ENCODE peak calls at places on chromosomes 3 and 15, in nine cellular contexts. A is GM23338, G is prostate gland, T is Panc1, C is esophagus muscularis mucosa, K is HCT116, Y is HepG2, I is stomach, V is endothelial cell of umbilical vein. X is an unnamed sample. For H3K4me1, the result is how much of the 10 kb centered on the place peaks cover.

GRCh38 chr3:10337323-10338163 is 16.6 kb upstream of the SEC13 start:
- DNase-seq in G (no peak), T (no peak), C (no peak), I (no peak), Y (no peak), K (no peak), A (no peak), V (no peak), X (peak)

GRCh38 chr3:128482175-128482856 is 10.7 kb downstream of the GATA2 start:
- DNase-seq in A (no peak), Y (no peak), C (no peak), G (no peak), K (no peak), I (no peak), V (peak), T (no peak), X (peak)

GRCh38 chr3:31724144-31724543 is 191.4 kb downstream of the STT3B start:
- DNase-seq in G (no peak), A (peak), K (no peak), C (no peak), I (no peak), Y (no peak), T (no peak), V (no peak), X (no peak)

GRCh38 chr3:103127737-103128136 is 692.9 kb downstream of the ZPLD1 start:
- DNase-seq in V (no peak), K (no peak), Y (no peak), A (no peak), C (no peak), T (no peak), G (no peak), I (no peak), X (no peak)

GRCh38 chr3:18919158-18919557 is 229.2 kb upstream of the KCNH8 start:
- DNase-seq in I (no peak), A (no peak), C (no peak), G (no peak), V (no peak), T (no peak), K (no peak), Y (no peak), X (no peak)

GRCh38 chr3:62833538-62833937 is 41.7 kb downstream of the CADPS start:
- DNase-seq in G (no peak), C (no peak), Y (peak), I (no peak), V (no peak), A (peak), T (no peak), K (no peak), X (no peak)

GRCh38 chr3:17840651-17841050 is 98.2 kb upstream of the TBC1D5 start:
- DNase-seq in C (no peak), K (no peak), I (no peak), G (no peak), T (no peak), Y (no peak), A (no peak), V (no peak), X (no peak)

GRCh38 chr3:2657971-2658370 is 452.2 kb downstream of the IL5RA start:
- DNase-seq in G (no peak), C (no peak), V (no peak), Y (no peak), K (no peak), I (no peak), A (no peak), T (no peak), X (no peak)

GRCh38 chr15:81813215-81813614 is 232.6 kb downstream of the MEX3B start:
- DNase-seq in A (peak), Y (no peak), V (no peak), I (no peak), C (peak), G (no peak), K (peak), T (no peak), X (no peak)

GRCh38 chr3:133868166-133868565 is 27.5 kb downstream of the RAB6B start:
- DNase-seq in T (no peak), V (no peak), A (no peak), K (no peak), I (no peak), C (no peak), Y (no peak), G (no peak), X (no peak)

GRCh38 chr15:59189224-59189623 is 17.4 kb upstream of the LDHAL6B start:
- DNase-seq in A (no peak), K (no peak), I (no peak), G (no peak), Y (no peak), C (no peak), T (no peak), V (no peak), X (no peak)

GRCh38 chr3:113947372-113948014 is at the start of gene ZDHHC23:
- DNase-seq in G (peak), K (peak), I (peak), Y (peak), V (peak), A (peak), C (no peak), T (no peak), X (peak)

GRCh38 chr3:48398701-48399386 is 26.8 kb downstream of the FBXW12 start:
- DNase-seq in A (no peak), I (no peak), C (no peak), V (no peak), Y (no peak), G (no peak), T (no peak), K (no peak), X (peak)

GRCh38 chr3:123757281-123757940 is 126.7 kb downstream of the MYLK start:
- DNase-seq in T (no peak), I (no peak), C (no peak), A (no peak), K (no peak), G (no peak), V (no peak), Y (no peak), X (no peak)

GRCh38 chr3:13559751-13560540 is 11.0 kb downstream of the FBLN2 start:
- DNase-seq in I (no peak), A (no peak), K (no peak), V (peak), C (no peak), G (no peak), T (no peak), Y (no peak), X (no peak)

DNA sequence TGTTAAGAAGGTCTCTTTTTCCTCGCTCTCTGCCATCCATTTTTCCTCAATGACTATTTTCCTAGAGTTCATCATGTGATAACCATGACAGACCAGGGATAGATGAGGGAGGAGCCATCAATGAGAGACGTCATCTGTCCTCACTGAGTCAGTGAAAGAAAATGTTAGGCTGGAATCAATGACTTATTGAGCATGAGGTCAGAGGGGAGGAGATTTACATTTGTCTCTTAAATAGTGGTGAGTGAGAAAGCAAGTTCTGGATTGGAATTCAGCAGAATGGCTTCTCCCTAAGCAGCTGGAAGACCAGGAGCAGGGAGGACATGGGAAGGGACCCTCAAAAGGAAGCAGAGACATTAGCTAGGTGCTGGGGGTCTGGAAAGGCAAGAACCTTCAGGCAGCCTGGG is 28.2 kb upstream of the USP3 start:
- DNase-seq in K (peak), C (no peak), T (no peak), Y (peak), I (no peak), G (no peak), A (no peak), V (peak), X (no peak)
- H3K4me1 ChIP-seq in K (under half), C (under half), T (under half), Y (half or more), I (under half), G (under half), A (under half), V (under half), X (half or more)

GRCh38 chr3:50318615-50319014 is 3.9 kb downstream of the HYAL2 start:
- DNase-seq in T (no peak), C (no peak), I (no peak), K (no peak), V (no peak), Y (no peak), G (no peak), A (no peak), X (no peak)
- TF ChIP-seq POLR2AphosphoS5 in T (no peak), C (no peak), I (no peak), K (no peak), V (no peak), Y (no peak), G (no peak), A (no peak), X (peak)

GRCh38 chr3:194339356-194339755 is 11.8 kb downstream of the CPN2 start:
- DNase-seq in V (no peak), K (no peak), G (no peak), C (no peak), Y (no peak), T (no peak), A (peak), I (no peak), X (no peak)

GRCh38 chr3:194342861-194343560 is 8.1 kb downstream of the CPN2 start:
- DNase-seq in I (no peak), T (no peak), G (no peak), A (no peak), C (no peak), K (no peak), Y (no peak), V (no peak), X (no peak)

GRCh38 chr3:194343561-194343893 is 7.6 kb downstream of the CPN2 start:
- DNase-seq in T (no peak), A (no peak), C (no peak), V (no peak), I (no peak), G (no peak), K (no peak), Y (no peak), X (no peak)

GRCh38 chr3:194339836-194340235 is 11.3 kb downstream of the CPN2 start:
- DNase-seq in T (no peak), V (no peak), C (no peak), I (no peak), Y (no peak), G (no peak), K (no peak), A (peak), X (no peak)

DNA sequence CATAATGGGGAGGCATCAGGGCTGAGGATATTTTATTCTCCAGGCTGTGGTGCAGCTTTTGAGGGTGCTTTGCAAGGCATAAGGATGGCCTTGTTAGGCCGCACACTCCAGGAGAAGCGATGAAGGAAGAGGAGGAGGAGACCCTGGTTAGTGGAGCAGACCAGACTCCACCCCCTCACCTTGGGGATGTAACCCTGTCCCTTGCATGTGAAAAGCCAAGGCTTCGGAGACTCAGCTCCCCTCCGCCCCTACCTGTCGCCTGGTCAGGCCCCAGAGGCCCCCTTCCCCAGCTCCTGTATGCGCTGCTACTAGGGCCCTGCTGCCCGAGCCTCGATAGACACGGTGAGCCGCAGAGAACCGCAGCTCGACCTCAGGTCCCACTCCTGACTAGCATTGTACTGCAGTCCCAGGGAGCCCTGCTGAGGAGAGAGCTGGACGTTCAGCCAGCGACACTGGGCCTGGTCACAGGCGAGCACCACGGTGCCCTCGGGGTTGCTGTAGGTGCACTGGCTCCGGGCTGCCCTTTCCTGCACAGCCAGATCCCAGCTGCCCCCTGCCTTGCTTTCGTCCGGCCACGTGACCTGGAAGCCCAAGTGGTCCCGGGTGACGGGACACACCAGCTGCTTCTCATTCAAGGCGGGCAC is 10.2 kb downstream of the CPN2 start:
- DNase-seq in A (peak), C (no peak), I (no peak), K (no peak), G (no peak), T (no peak), Y (no peak), V (no peak), X (no peak)
- H3K27ac ChIP-seq in A (no peak), C (no peak), I (no peak), K (no peak), G (no peak), T (no peak), Y (no peak), V (no peak), X (no peak)

DNA sequence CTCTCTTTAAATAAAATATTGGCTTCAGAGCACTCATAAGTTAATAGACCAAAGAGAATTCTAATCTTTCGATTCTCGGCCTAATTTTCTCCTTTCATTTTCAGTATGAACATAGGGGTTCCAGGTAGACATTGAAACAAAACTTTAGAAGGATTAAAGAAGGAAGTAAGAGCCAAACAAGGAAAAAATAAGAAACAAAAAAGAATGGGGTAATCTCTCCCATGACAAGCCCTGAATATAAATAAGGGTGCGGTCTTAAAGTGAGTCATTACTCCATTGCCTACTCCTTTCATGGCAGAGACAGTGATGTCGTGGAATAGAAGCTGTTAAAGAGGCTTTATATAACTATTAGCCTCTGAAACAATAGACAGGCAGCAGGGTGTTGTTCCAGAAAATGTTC is 608.1 kb upstream of the KCNMB2 start:
- DNase-seq in T (peak), G (no peak), C (no peak), Y (no peak), V (no peak), K (peak), A (no peak), I (no peak), X (no peak)
- H3K4me1 ChIP-seq in T (under half), G (under half), C (under half), Y (under half), V (under half), K (under half), A (under half), I (under half), X (under half)

GRCh38 chr3:156543043-156543555 is 11.8 kb downstream of the SSR3 start:
- DNase-seq in A (no peak), K (no peak), V (peak), C (no peak), I (no peak), Y (no peak), T (no peak), G (no peak), X (no peak)

GRCh38 chr3:156548041-156548687 is 6.8 kb downstream of the SSR3 start:
- DNase-seq in I (no peak), A (no peak), Y (no peak), T (no peak), K (no peak), V (no peak), G (no peak), C (no peak), X (no peak)

GRCh38 chr3:156551261-156551660 is 3.7 kb downstream of the SSR3 start:
- DNase-seq in Y (no peak), G (no peak), K (no peak), T (no peak), C (no peak), V (no peak), A (no peak), I (no peak), X (no peak)

GRCh38 chr3:156551746-156552145 is 3.2 kb downstream of the SSR3 start:
- DNase-seq in Y (no peak), A (no peak), K (no peak), I (no peak), V (no peak), G (no peak), T (no peak), C (no peak), X (no peak)

DNA sequence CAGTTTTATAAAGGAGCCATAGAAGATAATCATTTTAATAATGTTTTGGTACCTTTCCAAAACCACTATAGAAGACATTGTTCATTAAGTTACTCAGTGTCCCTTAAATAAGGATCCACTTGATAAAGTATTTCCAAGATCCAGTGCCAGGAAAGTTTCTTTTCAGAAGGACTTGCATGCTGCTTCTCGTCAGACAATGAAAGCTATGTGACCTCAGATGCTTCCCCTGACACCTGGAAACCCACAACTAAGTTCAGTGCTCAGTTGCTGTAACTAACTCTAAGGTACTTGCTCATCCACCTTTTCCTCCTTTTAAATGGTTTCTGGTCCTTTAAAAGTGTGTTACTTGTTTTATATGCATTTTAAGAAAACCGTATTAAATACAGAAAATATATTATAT is 7.3 kb downstream of the SSR3 start:
- DNase-seq in V (peak), K (no peak), C (no peak), Y (no peak), A (no peak), T (no peak), I (no peak), G (peak), X (no peak)
- TF ChIP-seq POLR2AphosphoS5 in V (no peak), K (no peak), C (no peak), Y (no peak), A (no peak), T (no peak), I (no peak), G (peak), X (no peak)

GRCh38 chr15:52503788-52504496 is 24.7 kb downstream of the MYO5A start:
- DNase-seq in K (no peak), C (no peak), I (no peak), G (no peak), V (no peak), T (no peak), Y (no peak), A (no peak), X (no peak)
- H3K27ac ChIP-seq in K (no peak), C (no peak), I (no peak), G (no peak), V (no peak), T (no peak), Y (no peak), A (no peak), X (peak)

DNA sequence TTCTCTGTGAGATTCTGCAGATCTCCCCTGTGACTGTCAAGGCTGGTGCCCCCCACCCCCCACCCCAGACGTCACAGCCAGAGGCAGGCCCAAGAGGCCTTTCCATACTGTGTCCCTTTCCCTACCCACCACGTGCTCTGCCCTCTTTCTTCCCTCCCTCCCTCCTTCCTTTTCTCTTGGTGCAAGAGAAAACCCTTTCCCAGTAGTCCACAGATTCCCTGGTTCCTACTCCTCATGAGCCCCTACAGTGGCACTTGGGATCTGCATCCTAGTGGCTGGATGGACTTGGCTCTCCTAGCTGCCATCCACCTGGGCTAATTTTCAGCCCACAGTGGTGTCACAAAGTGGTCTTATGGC is 35.1 kb downstream of the KLF13 start:
- DNase-seq in I (no peak), V (no peak), T (no peak), K (no peak), C (no peak), G (no peak), A (peak), Y (no peak), X (no peak)
- H3K4me1 ChIP-seq in I (half or more), V (under half), T (under half), K (under half), C (half or more), G (under half), A (half or more), Y (under half), X (half or more)

GRCh38 chr15:75356539-75356938 is 9.7 kb downstream of the NEIL1 start:
- DNase-seq in G (no peak), I (no peak), K (no peak), T (no peak), V (no peak), Y (no peak), A (no peak), C (no peak), X (no peak)
- TF ChIP-seq POLR2AphosphoS5 in G (no peak), I (no peak), K (no peak), T (no peak), V (no peak), Y (no peak), A (no peak), C (no peak), X (no peak)

GRCh38 chr3:194034556-194035336 is 101.2 kb upstream of the HES1 start:
- DNase-seq in Y (no peak), V (no peak), G (no peak), I (no peak), A (no peak), T (no peak), K (no peak), C (no peak), X (no peak)
- H3K27ac ChIP-seq in Y (no peak), V (no peak), G (no peak), I (no peak), A (no peak), T (no peak), K (no peak), C (no peak), X (no peak)

X was measured in spleen.